ENCODE peak calls at places on chromosomes 13 and 19, in four cellular contexts. Q is epithelial cell of proximal tubule, C is AG04450, E is IMR-90. N is an unnamed sample.

GRCh38 chr19:38213911-38214625 is 10.0 kb downstream of the DPF1 start:
- DNase-seq in E (peak; percentile 61), C (no peak), Q (peak; percentile 31), N (peak; percentile 36)

GRCh38 chr19:18349524-18350128 is 9.2 kb downstream of the PGPEP1 start:
- DNase-seq in Q (no peak), C (no peak), E (peak; percentile 65), N (peak; percentile 67)

GRCh38 chr19:53907193-53907581 is 1.9 kb upstream of the CACNG7 start:
- DNase-seq in E (no peak), C (no peak), Q (no peak), N (no peak)

GRCh38 chr13:47289578-47289977 is 392.7 kb upstream of the HTR2A start:
- DNase-seq in Q (no peak), C (no peak), E (no peak), N (peak; percentile 66)

GRCh38 chr19:12034196-12034595 is 1.3 kb downstream of the ZNF433 start:
- DNase-seq in C (no peak), E (no peak), Q (peak; percentile 23), N (no peak)

GRCh38 chr13:39016789-39017188 is 21.1 kb downstream of the PROSER1 start:
- DNase-seq in E (peak; percentile 8), Q (no peak), C (no peak), N (peak; percentile 38)

GRCh38 chr13:83881031-83881727 is 1.1 kb downstream of the SLITRK1 start:
- DNase-seq in Q (no peak), C (no peak), E (no peak), N (no peak)

GRCh38 chr13:51818276-51818675 is 14.3 kb upstream of the DHRS12 start:
- DNase-seq in C (no peak), Q (no peak), E (no peak), N (no peak)

GRCh38 chr19:8609210-8610040 is 1.1 kb downstream of the ADAMTS10 start:
- DNase-seq in Q (no peak), E (peak; percentile 60), C (no peak), N (no peak)

GRCh38 chr19:3932931-3933810 is at the start of gene NMRK2:
- DNase-seq in E (no peak), Q (no peak), C (no peak), N (no peak)

GRCh38 chr13:104024416-104025170 is 958.4 kb upstream of the SLC10A2 start:
- DNase-seq in E (peak; percentile 40), Q (no peak), C (no peak), N (peak; percentile 65)

GRCh38 chr19:27887946-27888345 is 1325.0 kb downstream of the UQCRFS1 start:
- DNase-seq in C (no peak), E (no peak), Q (no peak), N (no peak)

GRCh38 chr19:41687419-41687818 is 651 bp downstream of the CEACAM7 start:
- DNase-seq in Q (no peak), E (no peak), C (no peak), N (no peak)

GRCh38 chr19:48642862-48643261 is 3.1 kb downstream of the CA11 start:
- DNase-seq in Q (no peak), C (no peak), E (no peak), N (no peak)

GRCh38 chr19:48644839-48645651 is 942 bp downstream of the CA11 start:
- DNase-seq in C (no peak), E (peak; percentile 65), Q (no peak), N (peak; percentile 73)

GRCh38 chr19:48646192-48646911 is 365 bp upstream of the CA11 start:
- DNase-seq in E (peak; percentile 72), C (no peak), Q (no peak), N (peak; percentile 86)

GRCh38 chr19:48645652-48646191 is at the start of gene CA11:
- DNase-seq in E (no peak), Q (no peak), C (no peak), N (no peak)

GRCh38 chr19:48644355-48644754 is 1.6 kb downstream of the CA11 start:
- DNase-seq in C (no peak), E (no peak), Q (no peak), N (no peak)
- H3K4me3 ChIP-seq in C (no peak overlapping the region), E (no peak overlapping the region), Q (peak overlapping the region; percentile 75), N (no peak overlapping the region)

GRCh38 chr19:7458675-7459074 is 30.2 kb downstream of the PEX11G start:
- DNase-seq in Q (no peak), E (no peak), C (no peak), N (no peak)

GRCh38 chr19:7459773-7460172 is 29.1 kb downstream of the PEX11G start:
- DNase-seq in E (no peak), C (no peak), Q (no peak), N (no peak)

GRCh38 chr19:7454998-7455397 is 33.8 kb downstream of the PEX11G start:
- DNase-seq in E (no peak), C (no peak), Q (no peak), N (no peak)

GRCh38 chr19:7455600-7456296 is 33.1 kb downstream of the PEX11G start:
- DNase-seq in C (no peak), E (no peak), Q (no peak), N (no peak)

GRCh38 chr19:7456964-7457541 is 31.8 kb downstream of the PEX11G start:
- DNase-seq in C (no peak), Q (no peak), E (no peak), N (peak; percentile 67)
- TF ChIP-seq CTCF in C (no peak), Q (no peak), E (no peak), N (no peak)

GRCh38 chr19:5567360-5567970 is at the start of gene TINCR:
- DNase-seq in C (no peak), Q (no peak), E (no peak), N (no peak)

GRCh38 chr19:5563941-5564612 is 3.7 kb downstream of the TINCR start:
- DNase-seq in Q (no peak), E (peak; percentile 37), C (no peak), N (peak; percentile 87)

GRCh38 chr19:5571777-5572176 is 4.0 kb upstream of the TINCR start:
- DNase-seq in Q (no peak), E (no peak), C (no peak), N (no peak)

GRCh38 chr19:5564930-5565329 is 2.8 kb downstream of the TINCR start:
- DNase-seq in C (no peak), E (no peak), Q (no peak), N (no peak)

DNA sequence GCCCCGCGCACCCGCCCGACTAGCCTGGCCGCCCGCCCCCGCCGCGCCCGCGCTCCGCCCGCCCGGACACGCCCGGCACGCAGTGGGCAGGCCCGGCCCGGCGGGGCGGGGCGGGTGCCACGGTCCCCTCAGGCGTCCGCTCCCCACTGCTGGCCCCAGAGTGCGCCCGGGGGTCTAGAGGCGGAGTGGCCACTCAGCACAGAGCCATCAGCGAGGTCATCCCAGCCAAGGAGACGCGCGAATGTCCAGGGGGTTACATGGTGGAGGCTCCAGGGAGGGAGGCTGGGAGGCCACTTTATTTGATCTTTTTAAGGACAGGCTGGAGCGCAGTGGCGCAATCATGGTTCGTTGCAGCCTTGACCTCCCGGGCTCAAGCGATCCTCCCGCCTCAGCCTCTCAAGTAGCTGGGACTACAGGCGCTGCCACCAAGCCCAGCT is 236 bp upstream of the TINCR start:
- DNase-seq in C (no peak), Q (no peak), E (no peak), N (peak; percentile 52)
- H3K4me3 ChIP-seq in C (no peak overlapping the region), Q (no peak overlapping the region), E (no peak overlapping the region), N (peak overlapping the region; percentile 58)

GRCh38 chr19:1384085-1384462 is 367 bp downstream of the NDUFS7 start:
- DNase-seq in Q (no peak), C (no peak), E (no peak), N (no peak)

GRCh38 chr19:1383014-1383310 is 745 bp upstream of the NDUFS7 start:
- DNase-seq in C (no peak), Q (no peak), E (no peak), N (no peak)

GRCh38 chr19:1384478-1385110 is 887 bp downstream of the NDUFS7 start:
- DNase-seq in E (no peak), C (no peak), Q (no peak), N (no peak)

GRCh38 chr19:1382250-1382649 is 1.5 kb upstream of the NDUFS7 start:
- DNase-seq in C (no peak), Q (no peak), E (no peak), N (no peak)

GRCh38 chr19:1383311-1384084 is at the start of gene NDUFS7:
- DNase-seq in C (peak; percentile 85), E (peak; percentile 92), Q (no peak), N (peak; percentile 92)
- TF ChIP-seq CTCF in C (peak; percentile 27), E (peak; percentile 18), Q (no peak), N (no peak)

GRCh38 chr13:20198781-20199180 is 6.0 kb upstream of the GJB2 start:
- DNase-seq in Q (no peak), E (no peak), C (no peak), N (peak; percentile 50)

GRCh38 chr13:20193142-20193923 is 595 bp upstream of the GJB2 start:
- DNase-seq in E (no peak), C (no peak), Q (no peak), N (no peak)

GRCh38 chr13:20197361-20197834 is 4.7 kb upstream of the GJB2 start:
- DNase-seq in Q (no peak), E (peak; percentile 56), C (no peak), N (peak; percentile 63)

GRCh38 chr13:20193924-20194631 is 1.3 kb upstream of the GJB2 start:
- DNase-seq in Q (no peak), C (no peak), E (no peak), N (peak; percentile 79)

DNA sequence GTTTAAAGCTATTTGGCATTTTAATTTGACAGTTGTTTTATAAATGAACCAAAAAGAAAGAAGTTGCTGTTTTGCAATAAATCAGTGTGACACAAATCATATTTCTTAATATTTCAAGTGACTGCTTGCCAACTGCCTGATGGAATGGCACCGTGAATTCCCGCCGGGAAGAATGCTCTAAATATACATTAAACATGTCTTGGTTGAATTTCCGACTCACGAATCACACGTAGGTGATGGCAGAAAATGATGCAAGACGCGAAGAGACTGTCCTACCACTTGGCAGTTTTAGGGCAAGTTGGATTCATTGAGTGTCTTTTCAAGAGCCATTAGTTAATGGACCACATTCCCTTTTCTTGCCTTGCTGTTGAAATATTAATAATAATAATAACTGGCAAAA is 3.1 kb upstream of the GJB2 start:
- DNase-seq in E (no peak), Q (no peak), C (no peak), N (peak; percentile 71)
- H3K4me3 ChIP-seq in E (no peak overlapping the region), Q (no peak overlapping the region), C (no peak overlapping the region), N (no peak overlapping the region)

DNA sequence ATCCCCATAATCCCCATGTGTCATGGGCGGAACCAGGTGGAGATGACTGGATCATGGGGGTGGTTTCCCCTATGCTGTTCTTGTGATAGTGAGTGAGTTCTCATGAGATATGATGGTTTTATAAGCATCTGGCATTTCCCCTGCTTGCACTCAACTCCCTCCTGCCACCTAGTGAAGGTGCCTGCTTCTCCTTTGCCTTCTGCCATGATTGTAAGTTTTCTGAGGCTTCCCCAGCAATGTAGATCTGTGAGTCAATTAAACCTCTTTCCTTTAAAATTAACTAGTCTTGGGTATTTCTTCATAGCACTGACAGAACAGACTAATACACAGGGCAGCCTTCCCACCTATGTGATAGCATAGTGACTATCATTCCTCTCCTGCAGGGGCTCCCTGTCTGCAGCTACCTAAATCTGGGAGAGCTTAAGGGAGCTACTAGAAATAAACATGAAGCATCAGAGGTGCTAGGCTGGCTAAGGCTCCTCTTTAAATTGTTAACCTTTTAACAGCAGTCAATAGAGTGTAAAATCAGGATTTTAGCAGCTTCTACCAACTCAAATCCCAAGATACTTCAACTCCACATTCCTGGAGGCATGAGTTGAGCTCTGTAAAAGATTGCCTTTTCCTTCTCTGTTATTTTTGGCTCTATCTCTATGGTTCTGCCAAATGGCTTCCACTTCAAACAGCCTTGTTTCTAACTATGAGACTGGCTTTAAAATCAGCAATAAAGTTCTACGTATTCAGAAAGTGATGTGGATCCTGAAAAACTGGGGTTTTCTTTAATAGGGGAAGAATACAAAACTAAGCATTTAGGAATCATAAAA is 112.3 kb downstream of the VWA8 start:
- DNase-seq in C (no peak), Q (no peak), E (peak; percentile 52), N (peak; percentile 1)
- TF ChIP-seq CTCF in C (no peak), Q (peak; percentile 23), E (no peak), N (peak; percentile 4)